ENCODE peak calls at places on chromosomes 11 and 22, in ten cellular contexts. One of them, this sample, is unnamed.

GRCh38 chr22:32531955-32532818 is 57.6 kb downstream of the FBXO7 start:
- DNase-seq in NCI-H1092 treated with DMSO at 0.1 percent for 48 hours: peak; percentile 24
- DNase-seq in left colon: peak; percentile 60
- DNase-seq in cardiac muscle cell: peak; percentile 92
- DNase-seq in non-pigmented ciliary epithelial cell: peak; percentile 28
- DNase-seq in C1 segment of cervical spinal cord: no peak
- DNase-seq in aorta: peak; percentile 88
- DNase-seq in ACHN: no peak
- DNase-seq in NCI-H2081: peak; percentile 30
- DNase-seq in cerebellar nuclear complex: no peak
- DNase-seq in this sample: peak; percentile 77

GRCh38 chr11:35944503-35945136 is 758 bp downstream of the LDLRAD3 start:
- DNase-seq in NCI-H1092 treated with DMSO at 0.1 percent for 48 hours: no peak
- DNase-seq in left colon: no peak
- DNase-seq in cardiac muscle cell: peak; percentile 27
- DNase-seq in non-pigmented ciliary epithelial cell: no peak
- DNase-seq in C1 segment of cervical spinal cord: peak; percentile 62
- DNase-seq in aorta: no peak
- DNase-seq in ACHN: no peak
- DNase-seq in NCI-H2081: no peak
- DNase-seq in cerebellar nuclear complex: no peak
- DNase-seq in this sample: no peak

GRCh38 chr22:36938028-36938425 is 24.6 kb downstream of the CSF2RB start:
- DNase-seq in NCI-H1092 treated with DMSO at 0.1 percent for 48 hours: no peak
- DNase-seq in left colon: no peak
- DNase-seq in cardiac muscle cell: no peak
- DNase-seq in non-pigmented ciliary epithelial cell: no peak
- DNase-seq in C1 segment of cervical spinal cord: no peak
- DNase-seq in aorta: no peak
- DNase-seq in ACHN: no peak
- DNase-seq in NCI-H2081: no peak
- DNase-seq in cerebellar nuclear complex: no peak
- DNase-seq in this sample: no peak

GRCh38 chr11:117220999-117221774 is 10.7 kb downstream of the PCSK7 start:
- DNase-seq in NCI-H1092 treated with DMSO at 0.1 percent for 48 hours: peak; percentile 75
- DNase-seq in left colon: peak; percentile 67
- DNase-seq in cardiac muscle cell: peak; percentile 84
- DNase-seq in non-pigmented ciliary epithelial cell: no peak
- DNase-seq in C1 segment of cervical spinal cord: no peak
- DNase-seq in aorta: peak; percentile 58
- DNase-seq in ACHN: no peak
- DNase-seq in NCI-H2081: no peak
- DNase-seq in cerebellar nuclear complex: no peak
- DNase-seq in this sample: no peak

GRCh38 chr22:45768490-45768889 is 96.9 kb downstream of the ATXN10 start:
- DNase-seq in NCI-H1092 treated with DMSO at 0.1 percent for 48 hours: no peak
- DNase-seq in left colon: no peak
- DNase-seq in cardiac muscle cell: no peak
- DNase-seq in non-pigmented ciliary epithelial cell: no peak
- DNase-seq in C1 segment of cervical spinal cord: no peak
- DNase-seq in aorta: no peak
- DNase-seq in ACHN: no peak
- DNase-seq in NCI-H2081: no peak
- DNase-seq in cerebellar nuclear complex: no peak
- DNase-seq in this sample: no peak

GRCh38 chr22:46846154-46846831 is 83.8 kb downstream of the TBC1D22A start:
- DNase-seq in NCI-H1092 treated with DMSO at 0.1 percent for 48 hours: no peak
- DNase-seq in left colon: no peak
- DNase-seq in cardiac muscle cell: no peak
- DNase-seq in non-pigmented ciliary epithelial cell: no peak
- DNase-seq in C1 segment of cervical spinal cord: no peak
- DNase-seq in aorta: no peak
- DNase-seq in ACHN: no peak
- DNase-seq in NCI-H2081: no peak
- DNase-seq in cerebellar nuclear complex: no peak
- DNase-seq in this sample: no peak

GRCh38 chr11:31807791-31808074 is 3.4 kb downstream of the PAX6 start:
- DNase-seq in NCI-H1092 treated with DMSO at 0.1 percent for 48 hours: no peak
- DNase-seq in left colon: no peak
- DNase-seq in cardiac muscle cell: no peak
- DNase-seq in non-pigmented ciliary epithelial cell: no peak
- DNase-seq in C1 segment of cervical spinal cord: no peak
- DNase-seq in aorta: no peak
- DNase-seq in ACHN: no peak
- DNase-seq in NCI-H2081: no peak
- DNase-seq in cerebellar nuclear complex: no peak
- DNase-seq in this sample: no peak

GRCh38 chr11:81963018-81963417 is 770.6 kb downstream of the FAM181B start:
- DNase-seq in NCI-H1092 treated with DMSO at 0.1 percent for 48 hours: no peak
- DNase-seq in left colon: no peak
- DNase-seq in cardiac muscle cell: peak; percentile 25
- DNase-seq in non-pigmented ciliary epithelial cell: no peak
- DNase-seq in C1 segment of cervical spinal cord: no peak
- DNase-seq in aorta: no peak
- DNase-seq in ACHN: peak; percentile 33
- DNase-seq in NCI-H2081: no peak
- DNase-seq in cerebellar nuclear complex: no peak
- DNase-seq in this sample: no peak

GRCh38 chr11:107018902-107019493 is 722 bp upstream of the GUCY1A2 start:
- DNase-seq in NCI-H1092 treated with DMSO at 0.1 percent for 48 hours: peak; percentile 23
- DNase-seq in left colon: no peak
- DNase-seq in cardiac muscle cell: peak; percentile 83
- DNase-seq in non-pigmented ciliary epithelial cell: no peak
- DNase-seq in C1 segment of cervical spinal cord: peak; percentile 28
- DNase-seq in aorta: peak; percentile 80
- DNase-seq in ACHN: peak; percentile 80
- DNase-seq in NCI-H2081: peak; percentile 45
- DNase-seq in cerebellar nuclear complex: no peak
- DNase-seq in this sample: peak; percentile 7

This sample was measured in K562.